ENCODE peak calls at places on chromosomes 6 and 20, in eight cellular contexts. N, O, X, G, B, S, P and Q are unnamed samples.

GRCh38 chr6:74717591-74717990 is 488.3 kb downstream of the COL12A1 start:
- DNase-seq in B (no peak), G (no peak), X (no peak), P (no peak), O (no peak), S (no peak), N (no peak), Q (no peak)

GRCh38 chr20:43323592-43323991 is 133.9 kb upstream of the PTPRT start:
- DNase-seq in X (no peak), O (no peak), G (no peak), P (no peak), S (no peak), N (no peak), B (no peak), Q (no peak)

GRCh38 chr20:63427724-63428330 is 44.6 kb downstream of the KCNQ2 start:
- DNase-seq in N (no peak), P (no peak), S (no peak), O (no peak), G (no peak), B (no peak), X (no peak), Q (no peak)

GRCh38 chr6:40334496-40334895 is 252.7 kb downstream of the LRFN2 start:
- DNase-seq in O (no peak), B (no peak), G (no peak), S (no peak), N (no peak), P (no peak), X (no peak), Q (no peak)

GRCh38 chr6:3625161-3625979 is 126.1 kb downstream of the PXDC1 start:
- DNase-seq in P (no peak), B (no peak), X (no peak), S (no peak), N (no peak), G (no peak), O (no peak), Q (no peak)

GRCh38 chr20:36950432-36951197 is 893 bp downstream of the SAMHD1 start:
- DNase-seq in O (no peak), N (no peak), B (peak; percentile 28), S (peak; percentile 39), G (peak; percentile 36), X (peak; percentile 28), P (peak; percentile 45), Q (no peak)

GRCh38 chr20:36670665-36671357 is 24.8 kb upstream of the SLA2 start:
- DNase-seq in X (no peak), P (no peak), B (no peak), N (no peak), S (no peak), G (no peak), O (no peak), Q (no peak)

GRCh38 chr6:127341471-127342202 is 1.8 kb downstream of the ECHDC1 start:
- DNase-seq in B (no peak), X (no peak), O (no peak), S (no peak), G (no peak), N (no peak), P (no peak), Q (no peak)

GRCh38 chr20:35502352-35502751 is 27.1 kb downstream of the C20orf173 start:
- DNase-seq in X (no peak), N (no peak), P (no peak), G (no peak), B (no peak), O (no peak), S (no peak), Q (no peak)

GRCh38 chr6:38033442-38033982 is 214.0 kb downstream of the ZFAND3 start:
- DNase-seq in X (no peak), S (no peak), G (no peak), P (no peak), B (no peak), N (no peak), O (no peak), Q (no peak)

GRCh38 chr6:1240766-1241165 is 71.1 kb upstream of the FOXQ1 start:
- DNase-seq in S (no peak), G (no peak), P (peak; percentile 72), O (no peak), B (no peak), N (no peak), X (no peak), Q (no peak)

GRCh38 chr6:126039284-126039683 is 52.9 kb downstream of the TRMT11 start:
- DNase-seq in N (no peak), B (no peak), X (no peak), S (no peak), P (peak; percentile 52), G (no peak), O (no peak), Q (no peak)

GRCh38 chr6:20866038-20866437 is 331.8 kb downstream of the CDKAL1 start:
- DNase-seq in B (no peak), S (no peak), X (no peak), P (no peak), G (no peak), N (no peak), O (no peak), Q (no peak)
- H3K4me1 ChIP-seq in B (peaks cover 13% of the 10 kb centered on the region), S (no peaks in the 10 kb centered on the region), X (no peaks in the 10 kb centered on the region), P (no peaks in the 10 kb centered on the region), G (no peaks in the 10 kb centered on the region), N (no peaks in the 10 kb centered on the region), O (no peaks in the 10 kb centered on the region), Q (peaks cover 21% of the 10 kb centered on the region)

DNA sequence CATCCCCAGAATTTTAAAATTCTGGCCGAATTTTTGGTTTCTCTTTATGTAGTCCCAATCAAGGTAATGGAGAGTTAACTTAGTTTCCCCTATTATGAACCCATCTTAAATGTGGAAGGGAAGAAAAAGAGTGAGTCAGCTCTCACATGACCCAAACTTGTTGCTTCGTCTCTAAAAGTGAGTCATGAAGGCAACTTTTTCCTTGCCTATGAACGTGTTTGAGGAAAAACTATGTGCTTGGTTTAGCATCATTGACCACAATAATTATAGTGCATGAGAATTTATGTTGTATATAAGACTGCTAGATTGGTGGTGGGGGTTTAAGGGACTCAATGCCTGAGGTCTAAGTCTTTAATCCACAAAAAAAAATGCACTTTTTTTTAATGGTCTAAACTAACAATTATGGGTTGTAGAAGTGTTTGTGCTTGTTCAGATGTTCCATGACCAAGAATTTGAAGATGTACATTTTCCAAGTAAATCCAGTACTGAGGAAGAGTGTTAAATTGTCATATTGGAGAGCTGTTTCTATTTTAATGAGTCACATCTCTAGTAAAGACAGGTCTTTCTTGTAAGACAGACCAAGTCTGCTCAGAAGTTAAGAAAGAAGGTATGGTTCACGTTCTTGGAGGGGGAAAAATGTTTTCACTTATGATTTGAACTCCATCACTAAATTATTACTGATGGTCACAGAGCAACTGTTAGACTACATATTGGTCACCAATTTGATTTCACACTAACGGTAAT is 409.9 kb upstream of the MARCKS start:
- DNase-seq in S (no peak), B (no peak), P (peak; percentile 92), G (no peak), N (no peak), O (no peak), X (no peak), Q (no peak)
- H3K4me1 ChIP-seq in S (no peaks in the 10 kb centered on the region), B (peaks cover 3% of the 10 kb centered on the region), P (peaks cover 31% of the 10 kb centered on the region), G (no peaks in the 10 kb centered on the region), N (peaks cover 35% of the 10 kb centered on the region), O (peaks cover 4% of the 10 kb centered on the region), X (no peaks in the 10 kb centered on the region), Q (peaks cover 16% of the 10 kb centered on the region)

DNA sequence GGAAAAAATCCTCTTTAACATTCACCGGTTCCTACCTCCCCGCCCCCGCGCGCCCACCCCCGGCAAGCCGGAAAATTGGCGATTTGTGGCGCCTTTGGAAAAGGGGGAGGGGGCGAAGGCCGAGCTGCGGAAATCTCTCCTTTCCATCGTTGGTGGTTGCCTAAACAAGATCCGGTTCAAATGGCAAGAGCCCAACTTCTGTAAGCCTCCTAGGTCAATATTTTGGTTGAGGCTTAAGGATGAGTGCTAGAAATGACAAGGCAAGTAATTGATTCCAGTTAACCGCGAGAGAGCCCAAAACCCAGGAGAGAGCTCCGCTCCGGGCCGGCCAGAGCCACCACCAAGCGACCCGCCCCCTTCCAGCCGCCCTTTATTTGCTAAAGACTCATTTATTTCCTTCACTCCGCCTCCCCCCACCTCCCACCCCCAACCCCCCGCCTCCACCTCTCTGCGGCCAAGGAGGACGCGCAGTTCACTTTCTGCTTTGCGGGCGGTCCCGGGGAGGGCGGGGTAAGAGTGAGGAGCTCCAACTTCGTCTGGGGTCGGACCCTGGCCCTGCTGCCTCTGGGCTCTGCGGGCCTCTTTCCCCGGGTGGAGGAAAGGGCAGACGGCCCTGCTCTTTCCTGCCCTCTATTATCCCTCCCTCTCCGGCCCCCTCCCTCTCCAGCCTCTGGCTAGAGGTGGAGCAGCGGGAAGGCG is 838 bp upstream of the NKX2-2 start:
- DNase-seq in S (no peak), P (no peak), N (no peak), O (no peak), G (no peak), B (no peak), X (no peak), Q (peak; percentile 34)
- H3K4me1 ChIP-seq in S (peaks cover 67% of the 10 kb centered on the region), P (no peaks in the 10 kb centered on the region), N (peaks cover 81% of the 10 kb centered on the region), O (peaks cover 50% of the 10 kb centered on the region), G (peaks cover 20% of the 10 kb centered on the region), B (peaks cover 77% of the 10 kb centered on the region), X (no peaks in the 10 kb centered on the region), Q (no peaks in the 10 kb centered on the region)

GRCh38 chr6:17967668-17968067 is 19.8 kb downstream of the KIF13A start:
- DNase-seq in O (no peak), X (no peak), N (no peak), S (no peak), B (no peak), P (no peak), G (no peak), Q (no peak)

GRCh38 chr6:17966451-17966850 is 21.0 kb downstream of the KIF13A start:
- DNase-seq in P (no peak), N (no peak), X (no peak), O (no peak), B (no peak), G (no peak), S (no peak), Q (no peak)

GRCh38 chr6:17968081-17968518 is 19.3 kb downstream of the KIF13A start:
- DNase-seq in B (no peak), O (no peak), P (peak; percentile 88), G (no peak), X (no peak), S (no peak), N (no peak), Q (no peak)

GRCh38 chr6:17971128-17972073 is 16.0 kb downstream of the KIF13A start:
- DNase-seq in S (no peak), N (no peak), G (peak; percentile 34), X (peak; percentile 49), B (no peak), P (peak; percentile 73), O (no peak), Q (no peak)

DNA sequence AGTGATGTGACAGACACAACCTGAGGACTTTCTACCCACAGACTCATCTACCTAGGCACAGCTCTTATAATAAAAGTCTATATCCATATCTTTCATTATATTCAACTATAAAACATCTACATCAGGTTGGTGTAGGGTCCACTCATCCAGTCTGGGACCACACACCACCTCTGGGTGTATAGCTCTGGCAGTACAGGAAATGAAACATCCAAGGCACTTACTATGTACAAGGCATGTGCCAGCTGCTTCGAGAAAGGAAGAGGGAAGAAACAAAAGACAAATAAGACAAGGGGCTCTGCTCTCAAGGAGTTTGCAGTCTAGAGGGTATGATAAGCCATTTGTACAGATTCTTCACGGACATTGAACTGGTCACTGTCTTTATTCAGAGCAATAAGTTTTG is 18.6 kb downstream of the KIF13A start:
- DNase-seq in G (no peak), B (no peak), O (no peak), P (no peak), S (no peak), X (no peak), N (no peak), Q (no peak)
- H3K4me1 ChIP-seq in G (peaks cover 50% of the 10 kb centered on the region), B (peaks cover 68% of the 10 kb centered on the region), O (peaks cover 29% of the 10 kb centered on the region), P (peaks cover 75% of the 10 kb centered on the region), S (no peaks in the 10 kb centered on the region), X (peaks cover 18% of the 10 kb centered on the region), N (peaks cover 61% of the 10 kb centered on the region), Q (peaks cover 57% of the 10 kb centered on the region)

GRCh38 chr6:31821301-31822037 is 6.1 kb upstream of the HSPA1B start:
- DNase-seq in N (no peak), B (peak; percentile 84), G (peak; percentile 64), X (peak; percentile 72), O (peak; percentile 88), S (peak; percentile 15), P (no peak), Q (peak; percentile 62)
- H3K4me1 ChIP-seq in N (peaks cover 88% of the 10 kb centered on the region), B (peaks cover 85% of the 10 kb centered on the region), G (peaks cover 12% of the 10 kb centered on the region), X (peaks cover 5% of the 10 kb centered on the region), O (peaks cover 72% of the 10 kb centered on the region), S (peaks cover 34% of the 10 kb centered on the region), P (peaks cover 34% of the 10 kb centered on the region), Q (no peaks in the 10 kb centered on the region)